ENCODE peak calls at places on chromosomes 4 and X, in ten cellular contexts. O is upper lobe of left lung, T is HepG2, M is IMR-90, U is sigmoid colon, J is heart left ventricle, S is vagina, F is stomach, E is A549, X is gastrocnemius medialis. G is an unnamed sample.

GRCh38 chrX:2632533-2633504 is 58.3 kb upstream of the CD99 start:
- DNase-seq in O (no peak), T (no peak), M (no peak), U (no peak), J (no peak), S (no peak), F (no peak), E (no peak), X (no peak), G (no peak)

GRCh38 chr4:73589261-73589847 is 30.9 kb downstream of the RASSF6 start:
- DNase-seq in O (no peak), T (no peak), M (peak; percentile 85), U (no peak), J (no peak), S (no peak), F (no peak), E (no peak), X (no peak), G (peak; percentile 24)

GRCh38 chr4:105059337-105059736 is 87.3 kb upstream of the TET2 start:
- DNase-seq in O (no peak), T (no peak), M (no peak), U (no peak), J (no peak), S (no peak), F (no peak), E (no peak), X (no peak), G (no peak)

GRCh38 chrX:134236690-134237362 is at the start of gene CCDC160:
- DNase-seq in O (peak; percentile 44), T (peak; percentile 3), M (no peak), U (peak; percentile 64), J (peak; percentile 76), S (no peak), F (peak; percentile 73), E (peak; percentile 28), X (peak; percentile 14), G (peak; percentile 51)

GRCh38 chr4:94957030-94957429 is 199.3 kb downstream of the BMPR1B start:
- DNase-seq in O (no peak), T (no peak), M (no peak), U (no peak), J (no peak), S (no peak), F (no peak), E (no peak), X (no peak), G (no peak)

GRCh38 chr4:21413807-21414370 is 534.7 kb downstream of the KCNIP4 start:
- DNase-seq in O (no peak), T (no peak), M (no peak), U (no peak), J (no peak), S (no peak), F (no peak), E (no peak), X (no peak), G (no peak)

GRCh38 chr4:139975830-139976272 is 178.1 kb downstream of the MAML3 start:
- DNase-seq in O (peak; percentile 60), T (no peak), M (peak; percentile 56), U (no peak), J (no peak), S (no peak), F (no peak), E (no peak), X (peak; percentile 21), G (peak; percentile 72)

GRCh38 chr4:15691346-15692140 is 9.9 kb downstream of the FAM200B start:
- DNase-seq in O (no peak), T (peak; percentile 14), M (peak; percentile 87), U (no peak), J (no peak), S (no peak), F (no peak), E (no peak), X (no peak), G (no peak)

GRCh38 chr4:1216869-1217294 is 32.0 kb downstream of the CTBP1 start:
- DNase-seq in O (peak; percentile 61), T (no peak), M (no peak), U (no peak), J (no peak), S (no peak), F (peak; percentile 48), E (no peak), X (no peak), G (no peak)

GRCh38 chr4:12636191-12636590 is 847.9 kb downstream of the RAB28 start:
- DNase-seq in O (no peak), T (no peak), M (no peak), U (no peak), J (no peak), S (no peak), F (no peak), E (no peak), X (no peak), G (no peak)

GRCh38 chr4:67151376-67152343 is 393.6 kb downstream of the CENPC start:
- DNase-seq in O (no peak), T (no peak), M (no peak), U (no peak), J (peak; percentile 46), S (no peak), F (no peak), E (no peak), X (no peak), G (no peak)

GRCh38 chr4:83297548-83298260 is 13.1 kb upstream of the COQ2 start:
- DNase-seq in O (no peak), T (no peak), M (no peak), U (no peak), J (no peak), S (no peak), F (no peak), E (no peak), X (no peak), G (no peak)

GRCh38 chrX:118734909-118735308 is 7.5 kb downstream of the IL13RA1 start:
- DNase-seq in O (no peak), T (no peak), M (no peak), U (no peak), J (no peak), S (no peak), F (no peak), E (no peak), X (no peak), G (no peak)

GRCh38 chrX:112837531-112837930 is 3.1 kb downstream of the AMOT start:
- DNase-seq in O (no peak), T (no peak), M (no peak), U (no peak), J (no peak), S (no peak), F (no peak), E (no peak), X (no peak), G (no peak)

GRCh38 chr4:24840362-24840761 is 45.0 kb downstream of the SOD3 start:
- DNase-seq in O (no peak), T (peak; percentile 12), M (no peak), U (no peak), J (no peak), S (no peak), F (no peak), E (no peak), X (no peak), G (no peak)

GRCh38 chr4:185671496-185671895 is 136.2 kb upstream of the PDLIM3 start:
- DNase-seq in O (no peak), T (no peak), M (no peak), U (no peak), J (no peak), S (no peak), F (no peak), E (no peak), X (no peak), G (no peak)

GRCh38 chr4:175536852-175537453 is 275.1 kb downstream of the GPM6A start:
- DNase-seq in O (no peak), T (peak; percentile 35), M (peak; percentile 62), U (no peak), J (no peak), S (no peak), F (no peak), E (peak; percentile 26), X (no peak), G (no peak)

GRCh38 chr4:145494666-145495065 is 13.0 kb downstream of the SMAD1 start:
- DNase-seq in O (no peak), T (no peak), M (no peak), U (no peak), J (no peak), S (no peak), F (no peak), E (no peak), X (no peak), G (no peak)
- H3K4me1 ChIP-seq in O (no peaks in the 10 kb centered on the region), T (no peaks in the 10 kb centered on the region), M (peaks cover 2% of the 10 kb centered on the region), U (peaks cover 38% of the 10 kb centered on the region), J (peaks cover 47% of the 10 kb centered on the region), S (peaks cover 18% of the 10 kb centered on the region), F (peaks cover 66% of the 10 kb centered on the region), E (no peaks in the 10 kb centered on the region), X (peaks cover 35% of the 10 kb centered on the region), G (no peaks in the 10 kb centered on the region)

DNA sequence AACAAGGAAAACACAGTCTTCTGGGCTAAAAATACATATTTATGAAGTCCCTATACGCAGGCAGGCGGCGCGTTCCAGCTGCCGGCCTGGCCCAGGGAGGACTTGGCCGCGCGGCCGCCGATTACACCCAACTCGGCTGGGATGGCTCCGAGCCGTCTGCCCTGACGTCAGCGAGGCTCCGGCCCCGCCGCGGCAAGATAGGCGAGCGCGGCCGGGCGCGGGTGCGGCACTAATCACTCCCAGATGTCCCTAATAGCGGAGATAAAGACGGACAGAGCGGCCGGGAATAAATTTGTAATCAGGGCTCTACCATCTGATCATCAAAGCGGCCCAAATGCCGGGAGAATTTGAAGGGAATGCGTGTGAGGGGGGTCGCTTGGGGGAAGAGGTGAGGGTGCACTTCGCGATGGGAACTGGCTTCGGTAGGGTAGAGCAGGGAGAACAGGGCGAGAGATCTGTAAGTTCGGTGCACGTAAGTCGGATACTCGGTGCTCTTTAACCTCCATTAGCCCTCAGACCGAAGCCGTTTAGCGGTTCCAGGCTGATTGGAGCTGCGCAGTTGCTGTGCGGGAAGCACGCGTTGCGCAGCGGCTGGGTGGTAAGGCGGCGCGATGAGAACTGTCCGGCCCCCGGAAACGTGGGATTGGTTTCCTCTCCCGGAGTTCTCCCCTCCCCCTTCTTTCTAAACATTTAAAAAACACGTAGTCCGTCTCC is 7.7 kb downstream of the HAND2 start:
- DNase-seq in O (no peak), T (no peak), M (peak; percentile 85), U (peak; percentile 97), J (peak; percentile 92), S (peak; percentile 81), F (peak; percentile 55), E (no peak), X (peak; percentile 61), G (no peak)
- TF ChIP-seq POLR2A in O (no peak), T (no peak), M (no peak), U (peak; percentile 37), J (peak; percentile 33), S (no peak), F (no peak), E (no peak), X (peak; percentile 35), G (no peak)

DNA sequence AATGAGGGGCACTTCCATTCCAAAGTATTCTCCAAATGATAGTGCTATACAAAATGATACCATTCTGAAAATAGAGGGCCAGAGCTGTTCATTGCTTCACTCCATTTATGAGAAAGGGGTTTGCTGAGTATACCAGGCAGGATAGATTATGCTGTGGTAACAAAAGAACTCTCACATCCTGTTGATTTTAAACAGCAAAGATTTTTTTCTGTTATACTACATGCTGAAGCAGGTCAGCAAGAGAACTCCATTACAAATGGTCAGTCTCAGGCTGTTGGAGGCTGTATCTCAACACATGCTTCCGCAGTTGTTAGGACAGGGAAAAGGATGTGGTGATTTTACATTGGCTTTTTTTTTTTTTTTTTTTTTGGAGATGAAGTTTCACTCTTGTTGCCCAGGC is 13.7 kb upstream of the KLHL5 start:
- DNase-seq in O (no peak), T (no peak), M (peak; percentile 26), U (no peak), J (no peak), S (no peak), F (no peak), E (no peak), X (no peak), G (no peak)
- H3K27ac ChIP-seq in O (no peak overlapping the region), T (no peak overlapping the region), M (no peak overlapping the region), U (peak overlapping the region; percentile 100), J (no peak overlapping the region), S (no peak overlapping the region), F (no peak overlapping the region), E (no peak overlapping the region), X (peak overlapping the region; percentile 32), G (no peak overlapping the region)

GRCh38 chrX:11438767-11439166 is 145.6 kb downstream of the AMELX start:
- DNase-seq in O (no peak), T (no peak), M (peak; percentile 68), U (no peak), J (no peak), S (no peak), F (no peak), E (no peak), X (no peak), G (no peak)
- H3K4me1 ChIP-seq in O (no peaks in the 10 kb centered on the region), T (no peaks in the 10 kb centered on the region), M (peaks cover 8% of the 10 kb centered on the region), U (peaks cover 57% of the 10 kb centered on the region), J (no peaks in the 10 kb centered on the region), S (no peaks in the 10 kb centered on the region), F (no peaks in the 10 kb centered on the region), E (no peaks in the 10 kb centered on the region), X (peaks cover 6% of the 10 kb centered on the region), G (no peaks in the 10 kb centered on the region)